ENCODE peak calls at places on chromosomes 7 and 10, in four cellular contexts. One of them, this sample, is unnamed.

GRCh38 chr7:112150823-112151641 is 55.2 kb downstream of the DOCK4 start:
- DNase-seq in MM.1S: no peak
- DNase-seq in dorsolateral prefrontal cortex: no peak
- DNase-seq in CD8-positive, alpha-beta T cell: no peak
- DNase-seq in this sample: no peak

GRCh38 chr10:119120413-119120867 is 16.5 kb downstream of the DENND10 start:
- DNase-seq in MM.1S: peak
- DNase-seq in dorsolateral prefrontal cortex: no peak
- DNase-seq in CD8-positive, alpha-beta T cell: no peak
- DNase-seq in this sample: no peak

GRCh38 chr7:86844608-86845007 is 200.9 kb downstream of the GRM3 start:
- DNase-seq in MM.1S: no peak
- DNase-seq in dorsolateral prefrontal cortex: no peak
- DNase-seq in CD8-positive, alpha-beta T cell: no peak
- DNase-seq in this sample: no peak

GRCh38 chr10:75924309-75924920 is 493.0 kb downstream of the LRMDA start:
- DNase-seq in MM.1S: no peak
- DNase-seq in dorsolateral prefrontal cortex: no peak
- DNase-seq in CD8-positive, alpha-beta T cell: no peak
- DNase-seq in this sample: no peak

GRCh38 chr7:106793015-106793651 is 71.9 kb upstream of the PIK3CG start:
- DNase-seq in MM.1S: peak
- DNase-seq in dorsolateral prefrontal cortex: no peak
- DNase-seq in CD8-positive, alpha-beta T cell: peak
- DNase-seq in this sample: no peak

GRCh38 chr7:151757274-151757673 is 119.6 kb downstream of the PRKAG2 start:
- DNase-seq in MM.1S: no peak
- DNase-seq in dorsolateral prefrontal cortex: no peak
- DNase-seq in CD8-positive, alpha-beta T cell: no peak
- DNase-seq in this sample: no peak

GRCh38 chr7:125563964-125564529 is 634.4 kb upstream of the POT1 start:
- DNase-seq in MM.1S: no peak
- DNase-seq in dorsolateral prefrontal cortex: no peak
- DNase-seq in CD8-positive, alpha-beta T cell: no peak
- DNase-seq in this sample: no peak

GRCh38 chr7:155215576-155216325 is 81.9 kb upstream of the INSIG1 start:
- DNase-seq in MM.1S: no peak
- DNase-seq in dorsolateral prefrontal cortex: no peak
- DNase-seq in CD8-positive, alpha-beta T cell: no peak
- DNase-seq in this sample: no peak

GRCh38 chr7:127527561-127527960 is 57.8 kb downstream of the GCC1 start:
- DNase-seq in MM.1S: no peak
- DNase-seq in dorsolateral prefrontal cortex: no peak
- DNase-seq in CD8-positive, alpha-beta T cell: no peak
- DNase-seq in this sample: no peak

GRCh38 chr10:17171131-17171530 is 30.3 kb downstream of the TRDMT1 start:
- DNase-seq in MM.1S: no peak
- DNase-seq in dorsolateral prefrontal cortex: no peak
- DNase-seq in CD8-positive, alpha-beta T cell: no peak
- DNase-seq in this sample: no peak

GRCh38 chr7:2894118-2894940 is 50.2 kb upstream of the GNA12 start:
- DNase-seq in MM.1S: peak
- DNase-seq in dorsolateral prefrontal cortex: no peak
- DNase-seq in CD8-positive, alpha-beta T cell: peak
- DNase-seq in this sample: peak

GRCh38 chr10:124565565-124566221 is 104.1 kb downstream of the LHPP start:
- DNase-seq in MM.1S: no peak
- DNase-seq in dorsolateral prefrontal cortex: no peak
- DNase-seq in CD8-positive, alpha-beta T cell: no peak
- DNase-seq in this sample: no peak

GRCh38 chr7:7719235-7719634 is 828 bp upstream of the RPA3 start:
- DNase-seq in MM.1S: peak
- DNase-seq in dorsolateral prefrontal cortex: no peak
- DNase-seq in CD8-positive, alpha-beta T cell: no peak
- DNase-seq in this sample: no peak

GRCh38 chr10:46558411-46559185 is 2.1 kb upstream of the GPRIN2 start:
- DNase-seq in MM.1S: peak
- DNase-seq in dorsolateral prefrontal cortex: peak
- DNase-seq in CD8-positive, alpha-beta T cell: no peak
- DNase-seq in this sample: no peak

GRCh38 chr7:4080013-4080412 is 602.1 kb upstream of the FOXK1 start:
- DNase-seq in MM.1S: no peak
- DNase-seq in dorsolateral prefrontal cortex: no peak
- DNase-seq in CD8-positive, alpha-beta T cell: no peak
- DNase-seq in this sample: no peak

GRCh38 chr10:95264227-95265051 is 26.4 kb downstream of the PDLIM1 start:
- DNase-seq in MM.1S: no peak
- DNase-seq in dorsolateral prefrontal cortex: no peak
- DNase-seq in CD8-positive, alpha-beta T cell: no peak
- DNase-seq in this sample: no peak

GRCh38 chr7:157975401-157976372 is 611.9 kb downstream of the PTPRN2 start:
- DNase-seq in MM.1S: no peak
- DNase-seq in dorsolateral prefrontal cortex: peak
- DNase-seq in CD8-positive, alpha-beta T cell: no peak
- DNase-seq in this sample: no peak

GRCh38 chr7:37495574-37496184 is 47.0 kb upstream of the ELMO1 start:
- DNase-seq in MM.1S: peak
- DNase-seq in dorsolateral prefrontal cortex: no peak
- DNase-seq in CD8-positive, alpha-beta T cell: no peak
- DNase-seq in this sample: no peak

GRCh38 chr7:84637568-84638338 is 443.2 kb upstream of the SEMA3A start:
- DNase-seq in MM.1S: no peak
- DNase-seq in dorsolateral prefrontal cortex: no peak
- DNase-seq in CD8-positive, alpha-beta T cell: no peak
- DNase-seq in this sample: no peak

GRCh38 chr7:27064169-27064568 is 31.6 kb downstream of the HOXA1 start:
- DNase-seq in MM.1S: no peak
- DNase-seq in dorsolateral prefrontal cortex: no peak
- DNase-seq in CD8-positive, alpha-beta T cell: no peak
- DNase-seq in this sample: no peak

GRCh38 chr10:48940958-48941357 is 1.3 kb upstream of the LRRC18 start:
- DNase-seq in MM.1S: no peak
- DNase-seq in dorsolateral prefrontal cortex: no peak
- DNase-seq in CD8-positive, alpha-beta T cell: no peak
- DNase-seq in this sample: no peak

GRCh38 chr10:60901561-60902235 is 42.3 kb downstream of the RHOBTB1 start:
- DNase-seq in MM.1S: no peak
- DNase-seq in dorsolateral prefrontal cortex: no peak
- DNase-seq in CD8-positive, alpha-beta T cell: no peak
- DNase-seq in this sample: no peak

GRCh38 chr10:120641695-120642094 is 184.7 kb downstream of the PLPP4 start:
- DNase-seq in MM.1S: no peak
- DNase-seq in dorsolateral prefrontal cortex: no peak
- DNase-seq in CD8-positive, alpha-beta T cell: no peak
- DNase-seq in this sample: no peak

GRCh38 chr7:28847176-28847575 is 111.0 kb downstream of the TRIL start:
- DNase-seq in MM.1S: no peak
- DNase-seq in dorsolateral prefrontal cortex: no peak
- DNase-seq in CD8-positive, alpha-beta T cell: no peak
- DNase-seq in this sample: no peak

GRCh38 chr7:85159003-85159402 is 27.9 kb downstream of the SEMA3D start:
- DNase-seq in MM.1S: no peak
- DNase-seq in dorsolateral prefrontal cortex: no peak
- DNase-seq in CD8-positive, alpha-beta T cell: no peak
- DNase-seq in this sample: no peak

GRCh38 chr10:50937230-50937907 is 51.9 kb upstream of the A1CF start:
- DNase-seq in MM.1S: peak
- DNase-seq in dorsolateral prefrontal cortex: no peak
- DNase-seq in CD8-positive, alpha-beta T cell: no peak
- DNase-seq in this sample: no peak

GRCh38 chr10:125839176-125839575 is 15.8 kb downstream of the BCCIP start:
- DNase-seq in MM.1S: no peak
- DNase-seq in dorsolateral prefrontal cortex: no peak
- DNase-seq in CD8-positive, alpha-beta T cell: no peak
- DNase-seq in this sample: no peak

GRCh38 chr7:41003031-41003925 is 699.6 kb downstream of the INHBA start:
- DNase-seq in MM.1S: peak
- DNase-seq in dorsolateral prefrontal cortex: peak
- DNase-seq in CD8-positive, alpha-beta T cell: no peak
- DNase-seq in this sample: no peak

GRCh38 chr7:7969306-7970112 is 913 bp downstream of the GLCCI1 start:
- DNase-seq in MM.1S: peak
- DNase-seq in dorsolateral prefrontal cortex: peak
- DNase-seq in CD8-positive, alpha-beta T cell: peak
- DNase-seq in this sample: peak

GRCh38 chr10:112526130-112526529 is 79.1 kb downstream of the VTI1A start:
- DNase-seq in MM.1S: no peak
- DNase-seq in dorsolateral prefrontal cortex: no peak
- DNase-seq in CD8-positive, alpha-beta T cell: no peak
- DNase-seq in this sample: no peak

GRCh38 chr7:105675873-105676484 is 94.7 kb upstream of the EFCAB10 start:
- DNase-seq in MM.1S: no peak
- DNase-seq in dorsolateral prefrontal cortex: no peak
- DNase-seq in CD8-positive, alpha-beta T cell: peak
- DNase-seq in this sample: no peak

GRCh38 chr7:155489862-155490696 is 32.1 kb downstream of the EN2 start:
- DNase-seq in MM.1S: no peak
- DNase-seq in dorsolateral prefrontal cortex: no peak
- DNase-seq in CD8-positive, alpha-beta T cell: no peak
- DNase-seq in this sample: no peak

GRCh38 chr10:86583983-86584382 is 62.4 kb upstream of the WAPL start:
- DNase-seq in MM.1S: no peak
- DNase-seq in dorsolateral prefrontal cortex: no peak
- DNase-seq in CD8-positive, alpha-beta T cell: no peak
- DNase-seq in this sample: no peak

GRCh38 chr10:98272690-98273453 is 4.9 kb upstream of the LOXL4 start:
- DNase-seq in MM.1S: no peak
- DNase-seq in dorsolateral prefrontal cortex: peak
- DNase-seq in CD8-positive, alpha-beta T cell: no peak
- DNase-seq in this sample: no peak

DNA sequence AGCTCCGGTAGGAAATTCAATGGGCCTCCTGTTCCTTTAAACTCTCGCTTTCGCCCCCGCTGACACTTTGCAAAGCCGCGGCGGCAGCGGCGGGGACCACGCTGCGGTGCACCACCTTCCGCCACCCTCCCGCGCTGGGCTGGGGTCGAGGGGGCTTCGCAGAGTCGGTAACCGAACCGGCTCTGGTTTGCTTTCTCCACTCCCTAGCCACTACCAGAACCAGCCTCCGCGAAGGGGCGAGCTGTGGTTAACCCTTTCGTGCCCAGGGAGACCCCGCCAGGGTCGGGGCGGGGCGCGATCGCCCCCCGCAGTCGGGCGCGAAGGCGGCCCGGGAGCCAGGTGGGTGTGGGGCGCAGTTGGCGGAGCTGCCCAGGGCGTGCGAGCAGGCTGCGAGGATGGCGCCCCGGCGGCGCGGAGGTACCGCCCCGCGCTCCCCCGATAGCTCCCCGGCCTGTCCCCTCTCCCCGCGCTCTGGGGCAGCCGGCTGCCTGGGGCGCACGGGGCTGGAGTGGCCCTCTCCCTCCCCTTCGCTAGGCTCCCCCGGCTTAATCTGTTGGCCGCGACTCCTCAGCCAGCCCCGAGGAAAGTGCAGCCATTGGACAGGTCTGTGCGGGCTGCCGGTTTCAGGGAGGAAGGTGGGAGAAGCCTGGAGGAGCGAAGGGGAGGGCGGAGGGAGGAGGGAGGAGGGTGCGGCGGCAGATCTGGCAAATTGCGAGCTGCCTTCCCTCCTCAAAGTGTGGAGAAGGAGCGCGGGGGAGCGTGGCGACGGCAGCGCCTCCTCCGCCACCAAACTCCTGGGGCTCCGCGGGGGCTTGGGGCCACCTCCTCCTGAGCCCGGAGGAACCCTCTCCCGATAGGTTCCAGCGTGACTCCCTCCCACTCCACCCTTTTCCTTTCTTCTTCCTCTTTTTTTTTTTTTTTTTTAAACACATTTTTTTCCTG is 483 bp upstream of the PLXDC2 start:
- DNase-seq in MM.1S: peak
- DNase-seq in dorsolateral prefrontal cortex: peak
- DNase-seq in CD8-positive, alpha-beta T cell: no peak
- DNase-seq in this sample: no peak
- TF ChIP-seq CTCF in MM.1S: no peak
- TF ChIP-seq CTCF in dorsolateral prefrontal cortex: no peak
- TF ChIP-seq CTCF in CD8-positive, alpha-beta T cell: no peak
- TF ChIP-seq CTCF in this sample: no peak

GRCh38 chr10:32937824-32938482 is 20.1 kb downstream of the ITGB1 start:
- DNase-seq in MM.1S: no peak
- DNase-seq in dorsolateral prefrontal cortex: no peak
- DNase-seq in CD8-positive, alpha-beta T cell: no peak
- DNase-seq in this sample: no peak
- TF ChIP-seq CTCF in MM.1S: no peak
- TF ChIP-seq CTCF in dorsolateral prefrontal cortex: no peak
- TF ChIP-seq CTCF in CD8-positive, alpha-beta T cell: no peak
- TF ChIP-seq CTCF in this sample: no peak

GRCh38 chr7:32536585-32536984 is 41.3 kb downstream of the AVL9 start:
- DNase-seq in MM.1S: no peak
- DNase-seq in dorsolateral prefrontal cortex: no peak
- DNase-seq in CD8-positive, alpha-beta T cell: no peak
- DNase-seq in this sample: no peak

GRCh38 chr7:32536016-32536415 is 40.7 kb downstream of the AVL9 start:
- DNase-seq in MM.1S: no peak
- DNase-seq in dorsolateral prefrontal cortex: no peak
- DNase-seq in CD8-positive, alpha-beta T cell: no peak
- DNase-seq in this sample: no peak

GRCh38 chr7:32532716-32533115 is 37.4 kb downstream of the AVL9 start:
- DNase-seq in MM.1S: no peak
- DNase-seq in dorsolateral prefrontal cortex: no peak
- DNase-seq in CD8-positive, alpha-beta T cell: no peak
- DNase-seq in this sample: no peak

GRCh38 chr7:32533313-32534024 is 38.2 kb downstream of the AVL9 start:
- DNase-seq in MM.1S: no peak
- DNase-seq in dorsolateral prefrontal cortex: no peak
- DNase-seq in CD8-positive, alpha-beta T cell: no peak
- DNase-seq in this sample: no peak

DNA sequence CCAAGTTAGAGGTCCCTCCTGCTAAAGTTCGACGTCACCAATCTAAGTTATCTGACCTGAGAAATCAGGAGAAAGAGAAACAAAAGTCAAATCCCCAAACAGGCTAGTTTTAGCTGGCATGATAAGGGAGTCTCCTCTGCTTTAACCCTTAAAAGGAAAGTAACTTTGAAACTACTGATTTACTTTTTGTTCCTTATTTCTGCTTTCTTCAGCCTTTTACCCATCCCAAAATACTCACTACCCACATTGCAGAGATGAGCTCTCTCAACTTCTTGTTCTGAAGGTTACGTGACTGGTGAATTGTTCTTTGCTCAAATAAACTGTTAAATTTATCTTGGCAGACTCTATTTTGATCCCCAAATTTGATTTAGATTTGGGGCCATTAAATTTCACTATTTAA is 40.0 kb downstream of the AVL9 start:
- DNase-seq in MM.1S: no peak
- DNase-seq in dorsolateral prefrontal cortex: no peak
- DNase-seq in CD8-positive, alpha-beta T cell: no peak
- DNase-seq in this sample: no peak
- TF ChIP-seq CTCF in MM.1S: no peak
- TF ChIP-seq CTCF in dorsolateral prefrontal cortex: no peak
- TF ChIP-seq CTCF in CD8-positive, alpha-beta T cell: no peak
- TF ChIP-seq CTCF in this sample: no peak

DNA sequence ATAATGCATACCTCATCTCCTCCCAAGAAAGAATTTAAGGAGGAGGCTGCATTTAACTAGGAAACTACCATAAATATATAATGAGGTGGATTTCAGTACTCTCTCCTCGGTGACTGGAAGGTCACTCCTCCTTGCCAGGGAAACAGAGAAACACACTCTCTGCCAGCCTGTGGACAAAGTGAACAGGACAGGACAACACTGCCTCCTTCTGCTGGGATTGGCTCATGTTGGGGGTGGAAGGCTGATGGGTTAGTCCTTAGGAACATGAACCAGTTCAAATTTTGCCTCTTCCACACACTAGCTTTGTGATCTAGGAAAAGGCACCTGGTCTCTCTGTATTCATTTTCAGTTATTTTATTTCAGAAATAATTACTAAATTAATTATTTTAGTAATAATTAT is 50.6 kb upstream of the STEAP4 start:
- DNase-seq in MM.1S: no peak
- DNase-seq in dorsolateral prefrontal cortex: no peak
- DNase-seq in CD8-positive, alpha-beta T cell: no peak
- DNase-seq in this sample: no peak
- TF ChIP-seq CTCF in MM.1S: no peak
- TF ChIP-seq CTCF in dorsolateral prefrontal cortex: no peak
- TF ChIP-seq CTCF in CD8-positive, alpha-beta T cell: no peak
- TF ChIP-seq CTCF in this sample: no peak